ENCODE peak calls at places on chromosomes 1 and 21, in eight cellular contexts. F is stimulated activated CD4-positive, alpha-beta T cell treated with anti-CD3 and anti-CD28 coated beads, Interleukin-15, amount 100 ng/mL, for 24 hours; K is SJSA1; D is cardiac fibroblast; A is right lobe of liver; C is EL; H is activated CD4-positive, CD25-positive, alpha-beta regulatory T cell treated with anti-CD3 and anti-CD28 coated beads, Interleukin-2, amount 50 U/mL, for 16 hours; U is GM23248. W is an unnamed sample.

GRCh38 chr1:20380616-20381035 is 90.0 kb downstream of the VWA5B1 start:
- DNase-seq in F (no peak), K (peak), D (peak), A (no peak), C (peak), H (no peak), U (peak), W (no peak)

GRCh38 chr1:188261849-188262248 is 1433.1 kb downstream of the PLA2G4A start:
- DNase-seq in F (no peak), K (no peak), D (no peak), A (no peak), C (no peak), H (no peak), U (no peak), W (no peak)

GRCh38 chr1:67405473-67406245 is 24.5 kb downstream of the SERBP1 start:
- DNase-seq in F (no peak), K (no peak), D (no peak), A (no peak), C (no peak), H (no peak), U (no peak), W (no peak)

GRCh38 chr1:2132222-2133038 is 62.1 kb downstream of the FAAP20 start:
- DNase-seq in F (peak), K (peak), D (peak), A (no peak), C (peak), H (no peak), U (peak), W (no peak)

GRCh38 chr1:51484591-51484990 is 34.5 kb downstream of the EPS15 start:
- DNase-seq in F (no peak), K (no peak), D (no peak), A (no peak), C (peak), H (no peak), U (peak), W (no peak)

GRCh38 chr1:178308438-178308837 is 188.3 kb downstream of the CLEC20A start:
- DNase-seq in F (no peak), K (no peak), D (no peak), A (no peak), C (no peak), H (no peak), U (no peak), W (no peak)

GRCh38 chr1:230509281-230509977 is 83.3 kb upstream of the PGBD5 start:
- DNase-seq in F (no peak), K (peak), D (peak), A (no peak), C (peak), H (no peak), U (peak), W (no peak)

GRCh38 chr1:110155878-110156522 is 5.7 kb downstream of the SLC6A17 start:
- DNase-seq in F (peak), K (peak), D (peak), A (peak), C (peak), H (no peak), U (peak), W (peak)

GRCh38 chr21:14693997-14694396 is 147.9 kb upstream of the SAMSN1 start:
- DNase-seq in F (no peak), K (no peak), D (no peak), A (no peak), C (no peak), H (no peak), U (no peak), W (no peak)

GRCh38 chr1:208979776-208980175 is 603.7 kb upstream of the CAMK1G start:
- DNase-seq in F (no peak), K (no peak), D (no peak), A (no peak), C (peak), H (no peak), U (peak), W (no peak)

GRCh38 chr1:203765029-203765837 is at the start of gene LAX1:
- DNase-seq in F (peak), K (no peak), D (no peak), A (no peak), C (no peak), H (peak), U (no peak), W (no peak)

GRCh38 chr1:31784356-31785019 is 20.3 kb upstream of the ADGRB2 start:
- DNase-seq in F (no peak), K (no peak), D (no peak), A (peak), C (no peak), H (no peak), U (no peak), W (no peak)

W was measured in osteocyte.